ENCODE peak calls at places on chromosomes 5 and 9, in eight cellular contexts. Y is tibial artery, Z is uterus, T is neural crest cell, D is omental fat pad, R is dorsolateral prefrontal cortex, E is endothelial cell, P is A549. K is an unnamed sample.

GRCh38 chr5:135398160-135398854 is 724 bp downstream of the MACROH2A1 start:
- DNase-seq in Y (no peak), T (peak), Z (peak), R (peak), D (no peak), P (peak), E (peak), K (peak)

GRCh38 chr5:74546796-74547195 is 93.7 kb downstream of the ENC1 start:
- DNase-seq in Y (no peak), D (no peak), P (no peak), T (no peak), Z (no peak), E (no peak), R (no peak), K (no peak)

GRCh38 chr5:58149345-58149744 is 310.5 kb downstream of the PLK2 start:
- DNase-seq in D (no peak), P (no peak), Z (no peak), E (no peak), T (no peak), R (no peak), Y (no peak), K (no peak)

GRCh38 chr9:98230789-98231188 is 24.7 kb downstream of the TBC1D2 start:
- DNase-seq in T (no peak), Y (no peak), Z (no peak), R (no peak), D (no peak), P (no peak), E (no peak), K (no peak)

GRCh38 chr5:25544652-25545249 is 900.0 kb upstream of the CDH10 start:
- DNase-seq in Y (no peak), P (peak), Z (no peak), R (no peak), D (no peak), T (peak), E (peak), K (peak)

GRCh38 chr5:117488976-117489500 is 914.4 kb upstream of the SEMA6A start:
- DNase-seq in P (no peak), R (peak), Y (no peak), D (no peak), E (no peak), T (no peak), Z (no peak), K (no peak)

GRCh38 chr9:7901676-7902075 is 102.1 kb upstream of the DMAC1 start:
- DNase-seq in T (no peak), Y (no peak), Z (no peak), E (no peak), P (no peak), D (no peak), R (no peak), K (no peak)

GRCh38 chr5:37054391-37054790 is 177.8 kb downstream of the NIPBL start:
- DNase-seq in E (no peak), P (no peak), Z (no peak), D (no peak), T (no peak), R (no peak), Y (no peak), K (no peak)

GRCh38 chr9:3045153-3045552 is 201.3 kb upstream of the PUM3 start:
- DNase-seq in P (no peak), D (no peak), Y (no peak), Z (no peak), T (no peak), E (no peak), R (no peak), K (no peak)

GRCh38 chr5:167802755-167803431 is 488.6 kb upstream of the WWC1 start:
- DNase-seq in P (no peak), E (no peak), T (no peak), Z (no peak), Y (no peak), R (no peak), D (no peak), K (no peak)

GRCh38 chr5:15943487-15943886 is 236.1 kb downstream of the MARCHF11 start:
- DNase-seq in R (no peak), P (no peak), D (no peak), E (no peak), Y (no peak), Z (no peak), T (no peak), K (no peak)

GRCh38 chr9:94269264-94269663 is 10.2 kb downstream of the ZNF169 start:
- DNase-seq in T (no peak), Z (no peak), D (no peak), Y (no peak), P (no peak), E (no peak), R (no peak), K (no peak)

GRCh38 chr9:76604171-76604570 is 145.2 kb downstream of the GCNT1 start:
- DNase-seq in Y (no peak), E (no peak), T (no peak), P (no peak), D (no peak), Z (no peak), R (no peak), K (no peak)

GRCh38 chr9:131824175-131824594 is 84.3 kb upstream of the RAPGEF1 start:
- DNase-seq in P (no peak), T (no peak), Z (no peak), D (no peak), R (no peak), Y (no peak), E (no peak), K (no peak)

GRCh38 chr9:104743377-104743985 is 4.0 kb upstream of the NIPSNAP3A start:
- DNase-seq in Y (no peak), E (peak), D (no peak), P (peak), R (no peak), T (peak), Z (no peak), K (peak)

GRCh38 chr9:115250646-115251045 is 132.7 kb upstream of the TNC start:
- DNase-seq in P (no peak), D (no peak), Y (no peak), E (no peak), T (no peak), R (no peak), Z (peak), K (no peak)

GRCh38 chr5:167623354-167623753 is 668.1 kb upstream of the WWC1 start:
- DNase-seq in Z (no peak), R (no peak), T (no peak), P (no peak), E (no peak), Y (no peak), D (no peak), K (no peak)

GRCh38 chr5:73902327-73903051 is 276.5 kb downstream of the ARHGEF28 start:
- DNase-seq in Z (no peak), T (peak), Y (no peak), D (no peak), P (peak), R (peak), E (peak), K (peak)

GRCh38 chr9:117927354-117927753 is 223.2 kb downstream of the TLR4 start:
- DNase-seq in P (no peak), D (no peak), Z (no peak), T (no peak), R (no peak), E (no peak), Y (no peak), K (no peak)

GRCh38 chr9:72888032-72888431 is 64.8 kb downstream of the ALDH1A1 start:
- DNase-seq in Y (no peak), T (no peak), E (no peak), P (no peak), D (no peak), Z (no peak), R (no peak), K (no peak)

GRCh38 chr9:88380118-88380517 is 8.1 kb upstream of the SPIN1 start:
- DNase-seq in R (no peak), T (no peak), P (no peak), Z (no peak), D (no peak), E (no peak), Y (no peak), K (no peak)

GRCh38 chr5:55509768-55510522 is 24.8 kb downstream of the PLPP1 start:
- DNase-seq in Z (no peak), R (no peak), E (no peak), T (no peak), Y (no peak), D (no peak), P (no peak), K (no peak)

GRCh38 chr5:98570661-98571181 is 202.7 kb upstream of the RGMB start:
- DNase-seq in P (no peak), E (no peak), T (peak), Y (no peak), Z (no peak), D (no peak), R (no peak), K (peak)

GRCh38 chr5:132057498-132058255 is 2.8 kb upstream of the IL3 start:
- DNase-seq in Z (peak), R (peak), Y (no peak), D (peak), P (no peak), T (no peak), E (no peak), K (no peak)

GRCh38 chr5:154367101-154367500 is 78.7 kb upstream of the SAP30L start:
- DNase-seq in E (no peak), T (no peak), Y (no peak), D (no peak), Z (no peak), P (no peak), R (no peak), K (no peak)

DNA sequence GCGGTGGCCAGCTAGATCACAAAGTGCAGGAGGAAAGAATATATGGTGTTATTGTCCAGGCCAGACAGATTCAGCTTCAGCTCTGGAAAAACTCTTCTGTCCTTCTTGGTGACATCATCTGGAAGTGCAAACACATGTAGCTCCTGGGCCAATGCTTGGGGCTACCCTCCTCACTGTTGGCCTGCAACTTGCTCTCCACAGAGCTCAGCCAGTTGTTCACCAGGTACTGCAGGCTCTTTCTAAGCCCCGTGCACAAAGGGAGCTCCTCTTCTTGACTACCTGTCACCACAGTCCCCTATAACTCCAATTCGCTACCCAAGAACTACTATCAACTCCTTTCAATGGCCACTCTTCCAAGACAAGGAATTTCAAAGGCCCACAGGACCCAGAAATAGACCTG is 1175.9 kb upstream of the CDH9 start:
- DNase-seq in P (no peak), T (no peak), D (no peak), E (no peak), R (no peak), Z (no peak), Y (no peak), K (no peak)
- TF ChIP-seq CTCF in P (no peak), T (no peak), D (no peak), E (no peak), R (no peak), Z (no peak), Y (no peak), K (no peak)

GRCh38 chr9:121259935-121260334 is 8.0 kb upstream of the GSN start:
- DNase-seq in Y (no peak), Z (no peak), R (no peak), E (no peak), D (no peak), P (no peak), T (no peak), K (no peak)
- TF ChIP-seq CTCF in Y (no peak), Z (no peak), R (no peak), E (no peak), D (no peak), P (no peak), T (no peak), K (no peak)

GRCh38 chr5:89324990-89325389 is 442.0 kb upstream of the MEF2C start:
- DNase-seq in Y (no peak), D (no peak), E (no peak), Z (no peak), R (no peak), P (no peak), T (no peak), K (no peak)

GRCh38 chr5:89330087-89330486 is 447.1 kb upstream of the MEF2C start:
- DNase-seq in R (no peak), Z (no peak), E (no peak), T (no peak), Y (no peak), D (no peak), P (no peak), K (no peak)

DNA sequence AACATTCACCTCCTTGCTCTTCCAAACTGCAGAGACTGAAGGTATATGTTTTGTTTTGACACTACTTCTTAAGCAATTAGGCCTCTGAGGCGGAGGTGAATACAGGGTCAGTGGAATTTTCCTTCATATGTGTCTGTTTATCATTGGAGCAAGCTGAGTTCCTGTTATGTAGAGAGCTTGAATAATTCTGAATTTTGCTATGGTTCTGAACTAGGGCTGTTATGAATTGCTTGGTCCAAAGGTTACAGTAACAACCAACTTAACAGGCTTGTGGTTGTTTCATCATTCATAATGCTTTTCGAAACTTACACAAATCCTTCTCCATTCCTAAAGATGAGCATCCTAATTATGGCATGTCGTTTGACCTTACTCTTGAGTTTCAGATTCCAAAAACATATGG is 444.6 kb upstream of the MEF2C start:
- DNase-seq in Y (no peak), D (no peak), E (no peak), T (no peak), Z (no peak), R (no peak), P (no peak), K (no peak)
- TF ChIP-seq CTCF in Y (no peak), D (no peak), E (no peak), T (no peak), Z (no peak), R (no peak), P (no peak), K (no peak)

DNA sequence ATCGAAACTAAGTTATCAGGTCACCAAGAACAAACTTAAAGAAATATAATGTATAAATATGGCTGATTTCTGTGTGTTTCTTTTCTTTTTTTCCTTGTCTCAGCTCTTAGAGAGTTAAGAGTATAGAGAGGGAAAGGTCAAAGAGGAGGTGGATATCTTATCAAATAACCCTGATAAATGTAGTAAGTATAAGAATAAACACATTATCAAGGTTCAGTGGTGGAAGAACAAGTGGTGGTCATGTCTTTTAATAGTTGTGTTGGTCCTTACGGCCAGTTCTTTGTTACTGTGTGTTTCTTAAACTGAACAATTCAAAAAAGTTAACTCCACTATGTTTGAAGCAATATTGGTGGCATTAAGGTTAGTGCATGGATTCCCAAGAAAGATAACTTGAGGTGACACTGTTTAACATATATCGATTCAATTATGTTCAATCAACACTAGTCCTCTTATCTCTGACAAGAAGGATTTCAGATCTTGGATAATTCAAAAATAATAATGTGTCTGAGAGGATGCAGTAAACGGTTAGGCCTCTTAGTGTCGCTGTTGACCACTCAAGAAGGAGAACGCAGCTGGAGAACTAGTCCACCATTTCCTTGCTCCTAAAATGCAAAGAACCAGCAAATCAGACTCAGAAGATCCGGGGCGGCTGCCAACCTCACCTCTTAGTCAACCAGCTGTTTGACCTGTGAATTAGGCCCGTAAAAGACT is at the start of gene PCDHGA3:
- DNase-seq in T (no peak), E (no peak), Y (no peak), D (no peak), R (no peak), Z (no peak), P (no peak), K (no peak)
- TF ChIP-seq CTCF in T (peak), E (peak), Y (no peak), D (no peak), R (no peak), Z (no peak), P (no peak), K (no peak)

GRCh38 chr9:34592895-34593601 is 3.5 kb upstream of the CNTFR start:
- DNase-seq in E (no peak), Y (peak), P (no peak), D (no peak), T (no peak), R (peak), Z (peak), K (peak)

GRCh38 chr9:34590376-34591090 is 1.0 kb upstream of the CNTFR start:
- DNase-seq in P (no peak), Z (peak), E (no peak), Y (peak), D (no peak), T (no peak), R (no peak), K (peak)

GRCh38 chr9:34591091-34591910 is 1.8 kb upstream of the CNTFR start:
- DNase-seq in Z (peak), T (peak), P (peak), Y (peak), E (peak), D (peak), R (peak), K (peak)

GRCh38 chr9:34594177-34594576 is 4.7 kb upstream of the CNTFR start:
- DNase-seq in E (no peak), T (no peak), P (no peak), Y (no peak), Z (peak), D (no peak), R (no peak), K (no peak)

DNA sequence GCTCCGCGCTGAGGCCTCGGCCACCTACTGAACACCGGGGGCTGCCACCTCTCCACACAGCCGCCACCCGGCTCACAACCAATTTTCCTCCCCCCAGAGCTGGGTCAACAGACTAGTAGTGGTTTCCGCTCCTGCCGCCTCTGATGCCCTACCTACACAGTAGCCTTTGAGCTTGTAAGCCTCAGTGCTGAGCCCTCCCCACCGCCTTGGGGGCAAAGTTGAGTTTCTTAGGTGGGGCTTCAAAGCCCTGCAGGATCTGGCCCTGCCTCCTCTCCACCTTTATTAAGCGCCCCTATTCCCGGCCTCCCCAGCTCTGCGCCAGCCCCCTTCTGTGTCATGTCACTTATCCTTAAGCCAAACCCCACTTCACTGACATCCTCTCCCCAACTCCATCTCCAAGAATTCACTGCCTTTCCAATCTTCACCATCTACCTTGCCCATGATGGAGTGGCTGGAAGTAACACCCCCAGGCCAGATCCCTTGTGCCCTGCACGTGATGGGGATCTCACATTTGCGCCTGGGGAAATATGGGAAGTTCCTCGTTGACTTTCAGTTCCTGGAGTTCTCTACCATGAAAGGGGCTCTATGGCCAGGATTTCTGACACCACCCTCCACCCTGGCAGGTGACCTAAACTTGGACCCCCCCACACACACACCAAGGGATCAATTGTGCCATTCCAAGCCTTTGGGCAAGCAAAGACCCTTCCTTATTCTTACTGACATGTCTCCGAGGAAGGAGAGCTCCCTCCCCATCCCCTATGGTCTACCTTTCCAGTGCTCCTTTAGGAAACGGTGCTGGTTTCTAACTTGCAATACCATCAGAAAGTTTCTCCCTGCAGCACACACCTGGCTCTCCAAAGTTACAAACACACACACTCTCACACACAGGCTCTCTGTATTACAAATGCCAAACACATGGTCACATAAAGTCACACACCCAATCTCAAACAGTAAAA is 2.7 kb upstream of the CNTFR start:
- DNase-seq in Z (no peak), P (no peak), Y (no peak), D (no peak), R (no peak), T (no peak), E (no peak), K (no peak)
- TF ChIP-seq CTCF in Z (no peak), P (no peak), Y (no peak), D (no peak), R (no peak), T (peak), E (no peak), K (peak)

GRCh38 chr9:68522126-68522525 is 18.6 kb downstream of the TMEM252 start:
- DNase-seq in Y (no peak), D (no peak), R (no peak), T (no peak), P (no peak), Z (no peak), E (no peak), K (no peak)

GRCh38 chr9:68523367-68523936 is 17.2 kb downstream of the TMEM252 start:
- DNase-seq in D (no peak), R (no peak), P (no peak), E (no peak), Z (no peak), Y (no peak), T (no peak), K (no peak)

DNA sequence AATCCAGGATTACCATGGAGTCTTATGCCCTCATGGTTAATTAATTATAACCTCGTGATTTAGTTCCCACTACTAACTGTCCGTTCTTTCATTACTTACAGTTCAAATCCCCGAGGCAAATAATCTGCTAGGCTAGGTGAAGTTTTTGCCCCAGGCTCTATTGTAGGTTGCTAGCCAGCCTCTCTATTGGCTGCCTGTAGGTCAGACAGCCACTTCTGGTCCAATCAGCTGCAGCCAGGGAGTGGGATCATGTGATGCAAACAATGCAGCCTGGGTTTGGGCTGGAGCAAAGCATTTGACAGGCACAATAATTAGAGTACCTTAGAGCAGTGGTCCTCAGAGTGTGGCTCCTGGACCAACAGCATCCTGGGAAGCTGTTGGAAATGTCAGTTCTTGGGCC is 17.7 kb downstream of the TMEM252 start:
- DNase-seq in Y (no peak), E (no peak), D (no peak), R (no peak), P (no peak), T (no peak), Z (no peak), K (no peak)
- TF ChIP-seq CTCF in Y (no peak), E (no peak), D (no peak), R (no peak), P (no peak), T (no peak), Z (no peak), K (no peak)

DNA sequence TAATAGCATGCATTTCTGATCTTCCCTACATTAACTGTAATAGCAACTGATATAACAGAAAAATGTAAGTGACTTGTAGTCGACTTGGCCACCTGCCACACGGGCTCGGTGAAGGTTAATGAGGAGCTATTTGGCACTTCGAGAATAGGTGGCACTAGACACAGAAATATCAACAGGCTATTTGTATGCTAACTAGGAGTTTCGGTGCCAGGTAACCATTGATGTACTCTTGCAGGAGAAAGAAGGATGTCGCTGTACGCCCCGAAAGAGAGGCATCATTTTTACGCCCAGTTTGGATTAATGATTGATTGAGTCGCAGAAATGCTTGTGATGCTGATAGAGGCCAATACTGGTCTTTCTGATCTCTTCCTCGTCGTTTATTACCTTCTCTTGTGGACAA is 516 bp upstream of the DMRT2 start:
- DNase-seq in Y (no peak), E (no peak), R (no peak), P (no peak), Z (no peak), D (no peak), T (no peak), K (no peak)
- TF ChIP-seq CTCF in Y (no peak), E (no peak), R (no peak), P (no peak), Z (no peak), D (no peak), T (no peak), K (no peak)